ENCODE peak calls at places on chromosomes 1 and 21, in six cellular contexts. Z is NCI-H187 treated with DMSO at 0.1 percent for 48 hours; W is GM12891; U is cardiac septum; F is stimulated activated CD4-positive, alpha-beta T cell treated with anti-CD3 and anti-CD28 coated beads, Interleukin-15, amount 100 ng/mL, for 24 hours; X is lower leg skin. B is an unnamed sample.

GRCh38 chr1:26827205-26827604 is 717 bp downstream of the ZDHHC18 start:
- DNase-seq in Z (no peak), W (no peak), U (peak; percentile 24), F (peak; percentile 14), X (no peak), B (peak; percentile 32)

GRCh38 chr1:212244441-212244840 is 40.8 kb upstream of the PPP2R5A start:
- DNase-seq in Z (no peak), W (no peak), U (no peak), F (no peak), X (no peak), B (no peak)

GRCh38 chr1:71428029-71428428 is 347.2 kb upstream of the ZRANB2 start:
- DNase-seq in Z (no peak), W (no peak), U (no peak), F (no peak), X (no peak), B (no peak)

GRCh38 chr1:190479537-190479936 is 1.9 kb upstream of the BRINP3 start:
- DNase-seq in Z (no peak), W (no peak), U (no peak), F (no peak), X (no peak), B (no peak)

GRCh38 chr1:1150100-1150499 is 23.6 kb upstream of the TTLL10 start:
- DNase-seq in Z (no peak), W (no peak), U (no peak), F (no peak), X (no peak), B (no peak)

GRCh38 chr1:8090241-8090702 is 64.2 kb upstream of the ERRFI1 start:
- DNase-seq in Z (no peak), W (no peak), U (no peak), F (no peak), X (no peak), B (no peak)

GRCh38 chr1:203726417-203726867 is 38.5 kb upstream of the LAX1 start:
- DNase-seq in Z (no peak), W (no peak), U (no peak), F (no peak), X (no peak), B (no peak)

GRCh38 chr1:82598816-82599215 is 798.1 kb downstream of the ADGRL2 start:
- DNase-seq in Z (no peak), W (no peak), U (no peak), F (no peak), X (no peak), B (no peak)

GRCh38 chr1:10056599-10056987 is 23.8 kb downstream of the UBE4B start:
- DNase-seq in Z (no peak), W (no peak), U (no peak), F (no peak), X (no peak), B (no peak)

GRCh38 chr1:166905136-166905535 is 29.1 kb upstream of the TADA1 start:
- DNase-seq in Z (no peak), W (no peak), U (no peak), F (no peak), X (no peak), B (no peak)

GRCh38 chr1:117754061-117754969 is 148.5 kb downstream of the TENT5C start:
- DNase-seq in Z (peak; percentile 42), W (no peak), U (no peak), F (peak; percentile 57), X (peak; percentile 59), B (peak; percentile 59)

GRCh38 chr1:2108877-2109580 is 58.8 kb downstream of the PRKCZ start:
- DNase-seq in Z (no peak), W (no peak), U (no peak), F (no peak), X (no peak), B (no peak)

GRCh38 chr1:15345711-15346355 is 63.9 kb upstream of the EFHD2 start:
- DNase-seq in Z (no peak), W (peak; percentile 59), U (no peak), F (peak; percentile 66), X (peak; percentile 53), B (peak; percentile 62)

GRCh38 chr1:150233359-150234308 is 2.3 kb downstream of the ANP32E start:
- DNase-seq in Z (no peak), W (no peak), U (no peak), F (peak; percentile 67), X (no peak), B (no peak)

GRCh38 chr1:77889671-77890070 is 1.2 kb downstream of the NEXN start:
- DNase-seq in Z (no peak), W (no peak), U (no peak), F (no peak), X (no peak), B (no peak)

GRCh38 chr1:229972600-229973296 is 94.3 kb upstream of the GALNT2 start:
- DNase-seq in Z (no peak), W (no peak), U (no peak), F (no peak), X (no peak), B (peak; percentile 7)

GRCh38 chr1:185501099-185501498 is 184.1 kb upstream of the IVNS1ABP start:
- DNase-seq in Z (no peak), W (no peak), U (no peak), F (no peak), X (no peak), B (no peak)

GRCh38 chr1:116853680-116854191 is 56.0 kb upstream of the PTGFRN start:
- DNase-seq in Z (no peak), W (no peak), U (no peak), F (no peak), X (no peak), B (no peak)

GRCh38 chr21:15730484-15731242 is 881 bp downstream of the USP25 start:
- DNase-seq in Z (no peak), W (no peak), U (peak; percentile 77), F (no peak), X (no peak), B (no peak)

GRCh38 chr1:41851589-41851988 is 67.1 kb downstream of the HIVEP3 start:
- DNase-seq in Z (no peak), W (no peak), U (no peak), F (no peak), X (no peak), B (no peak)

GRCh38 chr1:185483647-185484450 is 166.8 kb upstream of the IVNS1ABP start:
- DNase-seq in Z (peak; percentile 98), W (no peak), U (no peak), F (no peak), X (peak; percentile 74), B (no peak)

GRCh38 chr21:33300701-33301631 is 23.8 kb upstream of the IFNAR1 start:
- DNase-seq in Z (no peak), W (no peak), U (no peak), F (no peak), X (no peak), B (no peak)

GRCh38 chr1:3670823-3671251 is 18.5 kb downstream of the TP73 start:
- DNase-seq in Z (no peak), W (no peak), U (peak; percentile 68), F (no peak), X (no peak), B (no peak)

GRCh38 chr1:183290628-183291027 is 104.6 kb downstream of the LAMC2 start:
- DNase-seq in Z (no peak), W (no peak), U (peak; percentile 74), F (no peak), X (no peak), B (no peak)

GRCh38 chr1:173414136-173414535 is 63.0 kb upstream of the PRDX6 start:
- DNase-seq in Z (no peak), W (no peak), U (no peak), F (no peak), X (no peak), B (no peak)

GRCh38 chr1:214513394-214513793 is 38.0 kb downstream of the PTPN14 start:
- DNase-seq in Z (no peak), W (no peak), U (no peak), F (no peak), X (no peak), B (no peak)

GRCh38 chr1:37056201-37056764 is 22.0 kb upstream of the GRIK3 start:
- DNase-seq in Z (no peak), W (no peak), U (no peak), F (no peak), X (no peak), B (no peak)

GRCh38 chr1:226725870-226726212 is 13.2 kb downstream of the ITPKB start:
- DNase-seq in Z (no peak), W (no peak), U (no peak), F (no peak), X (no peak), B (no peak)

GRCh38 chr1:116804736-116805135 is 50.5 kb downstream of the CD2 start:
- DNase-seq in Z (no peak), W (no peak), U (no peak), F (no peak), X (no peak), B (peak; percentile 44)

GRCh38 chr1:234729566-234729965 is 119.6 kb upstream of the IRF2BP2 start:
- DNase-seq in Z (no peak), W (no peak), U (no peak), F (no peak), X (no peak), B (no peak)